ENCODE peak calls at places on chromosomes 12 and 14, in ten cellular contexts. One of them, this sample, is unnamed.

GRCh38 chr14:92903359-92903758 is 19.6 kb upstream of the CHGA start:
- DNase-seq in NCI-H345: no peak
- DNase-seq in nucleus accumbens: no peak
- DNase-seq in left ventricle myocardium superior: no peak
- DNase-seq in fibroblast of mammary gland: no peak
- DNase-seq in GM12865: no peak
- DNase-seq in astrocyte of the spinal cord: no peak
- DNase-seq in IMR-90: no peak
- DNase-seq in BJ: no peak
- DNase-seq in T-cell: no peak
- DNase-seq in this sample: no peak

GRCh38 chr12:12810507-12811143 is 2.5 kb upstream of the DDX47 start:
- DNase-seq in NCI-H345: peak
- DNase-seq in nucleus accumbens: no peak
- DNase-seq in left ventricle myocardium superior: no peak
- DNase-seq in fibroblast of mammary gland: no peak
- DNase-seq in GM12865: no peak
- DNase-seq in astrocyte of the spinal cord: no peak
- DNase-seq in IMR-90: no peak
- DNase-seq in BJ: no peak
- DNase-seq in T-cell: no peak
- DNase-seq in this sample: no peak

GRCh38 chr12:5003025-5003666 is 40.5 kb upstream of the KCNA5 start:
- DNase-seq in NCI-H345: peak
- DNase-seq in nucleus accumbens: peak
- DNase-seq in left ventricle myocardium superior: peak
- DNase-seq in fibroblast of mammary gland: peak
- DNase-seq in GM12865: peak
- DNase-seq in astrocyte of the spinal cord: peak
- DNase-seq in IMR-90: peak
- DNase-seq in BJ: no peak
- DNase-seq in T-cell: no peak
- DNase-seq in this sample: peak

GRCh38 chr14:92471919-92472318 is 41.7 kb upstream of the RIN3 start:
- DNase-seq in NCI-H345: no peak
- DNase-seq in nucleus accumbens: no peak
- DNase-seq in left ventricle myocardium superior: no peak
- DNase-seq in fibroblast of mammary gland: peak
- DNase-seq in GM12865: no peak
- DNase-seq in astrocyte of the spinal cord: peak
- DNase-seq in IMR-90: peak
- DNase-seq in BJ: no peak
- DNase-seq in T-cell: no peak
- DNase-seq in this sample: peak

GRCh38 chr12:64611430-64612286 is 1.4 kb downstream of the RASSF3 start:
- DNase-seq in NCI-H345: peak
- DNase-seq in nucleus accumbens: no peak
- DNase-seq in left ventricle myocardium superior: peak
- DNase-seq in fibroblast of mammary gland: peak
- DNase-seq in GM12865: peak
- DNase-seq in astrocyte of the spinal cord: peak
- DNase-seq in IMR-90: peak
- DNase-seq in BJ: no peak
- DNase-seq in T-cell: peak
- DNase-seq in this sample: no peak

GRCh38 chr12:53696655-53697321 is 20.9 kb upstream of the ATP5MC2 start:
- DNase-seq in NCI-H345: no peak
- DNase-seq in nucleus accumbens: no peak
- DNase-seq in left ventricle myocardium superior: no peak
- DNase-seq in fibroblast of mammary gland: no peak
- DNase-seq in GM12865: no peak
- DNase-seq in astrocyte of the spinal cord: no peak
- DNase-seq in IMR-90: no peak
- DNase-seq in BJ: no peak
- DNase-seq in T-cell: no peak
- DNase-seq in this sample: no peak

GRCh38 chr12:53495903-53496751 is 3.1 kb downstream of the MAP3K12 start:
- DNase-seq in NCI-H345: no peak
- DNase-seq in nucleus accumbens: no peak
- DNase-seq in left ventricle myocardium superior: peak
- DNase-seq in fibroblast of mammary gland: peak
- DNase-seq in GM12865: no peak
- DNase-seq in astrocyte of the spinal cord: peak
- DNase-seq in IMR-90: peak
- DNase-seq in BJ: peak
- DNase-seq in T-cell: no peak
- DNase-seq in this sample: peak

GRCh38 chr14:20247651-20248246 is 8.7 kb downstream of the OR11H4 start:
- DNase-seq in NCI-H345: peak
- DNase-seq in nucleus accumbens: no peak
- DNase-seq in left ventricle myocardium superior: no peak
- DNase-seq in fibroblast of mammary gland: no peak
- DNase-seq in GM12865: peak
- DNase-seq in astrocyte of the spinal cord: no peak
- DNase-seq in IMR-90: no peak
- DNase-seq in BJ: no peak
- DNase-seq in T-cell: no peak
- DNase-seq in this sample: peak

GRCh38 chr12:108548954-108549521 is 11.9 kb downstream of the SART3 start:
- DNase-seq in NCI-H345: no peak
- DNase-seq in nucleus accumbens: no peak
- DNase-seq in left ventricle myocardium superior: no peak
- DNase-seq in fibroblast of mammary gland: no peak
- DNase-seq in GM12865: peak
- DNase-seq in astrocyte of the spinal cord: no peak
- DNase-seq in IMR-90: no peak
- DNase-seq in BJ: no peak
- DNase-seq in T-cell: no peak
- DNase-seq in this sample: no peak

GRCh38 chr14:88323520-88324199 is 591 bp upstream of the KCNK10 start:
- DNase-seq in NCI-H345: peak
- DNase-seq in nucleus accumbens: no peak
- DNase-seq in left ventricle myocardium superior: peak
- DNase-seq in fibroblast of mammary gland: peak
- DNase-seq in GM12865: peak
- DNase-seq in astrocyte of the spinal cord: no peak
- DNase-seq in IMR-90: peak
- DNase-seq in BJ: no peak
- DNase-seq in T-cell: no peak
- DNase-seq in this sample: no peak